ENCODE peak calls at places on chromosomes 6 and 20, in nine cellular contexts. K is naive thymus-derived CD4-positive, alpha-beta T cell; E is BJ; C is fibroblast of mammary gland; L is cardiac fibroblast; A is tibial artery; H is right cardiac atrium; J is CD8-positive, alpha-beta memory T cell; U is transverse colon. Y is an unnamed sample.
A peak's percentile ranks its signal among the peaks of the same experiment; 100 is the strongest.

GRCh38 chr6:100886078-100886477 is 4.9 kb upstream of the ASCC3 start:
- DNase-seq in C (no peak), H (no peak), E (no peak), K (no peak), L (peak; percentile 52), A (no peak), J (no peak), U (no peak), Y (peak; percentile 4)

GRCh38 chr6:131807644-131808459 is at the start of gene ENPP1:
- DNase-seq in H (peak; percentile 84), J (peak; percentile 23), C (peak; percentile 70), A (peak; percentile 87), U (peak; percentile 69), L (peak; percentile 69), K (peak; percentile 13), E (no peak), Y (peak; percentile 20)

GRCh38 chr6:14673201-14673600 is 555.6 kb downstream of the CD83 start:
- DNase-seq in L (peak; percentile 56), C (peak; percentile 63), U (no peak), K (no peak), H (no peak), J (no peak), E (no peak), A (no peak), Y (peak; percentile 72)

GRCh38 chr20:57438552-57438951 is 47.4 kb downstream of the RBM38 start:
- DNase-seq in J (no peak), E (no peak), H (no peak), K (no peak), A (peak; percentile 75), L (no peak), C (no peak), U (no peak), Y (no peak)

GRCh38 chr6:63306446-63306845 is 13.3 kb downstream of the LGSN start:
- DNase-seq in K (no peak), L (no peak), H (no peak), U (peak; percentile 29), E (no peak), J (no peak), C (no peak), A (no peak), Y (no peak)

GRCh38 chr20:57133926-57134650 is 132.4 kb downstream of the BMP7 start:
- DNase-seq in L (no peak), E (no peak), C (no peak), A (peak; percentile 12), K (no peak), H (no peak), U (no peak), J (no peak), Y (no peak)

GRCh38 chr20:25195962-25196700 is 619 bp downstream of the ENTPD6 start:
- DNase-seq in U (peak; percentile 87), H (peak; percentile 55), E (no peak), C (no peak), J (peak; percentile 30), K (peak; percentile 21), L (peak; percentile 17), A (no peak), Y (peak; percentile 49)

GRCh38 chr6:80520195-80520594 is 413.7 kb downstream of the BCKDHB start:
- DNase-seq in L (peak; percentile 81), K (no peak), A (no peak), U (no peak), E (peak; percentile 35), C (peak; percentile 73), H (no peak), J (no peak), Y (peak; percentile 47)

GRCh38 chr20:33811763-33812672 is 870 bp downstream of the CHMP4B start:
- DNase-seq in H (peak; percentile 66), A (peak; percentile 88), J (no peak), L (peak; percentile 95), U (peak; percentile 67), C (peak; percentile 88), K (peak; percentile 18), E (peak; percentile 36), Y (peak; percentile 92)

GRCh38 chr6:136611133-136611532 is 60.9 kb upstream of the MAP7 start:
- DNase-seq in H (no peak), A (no peak), U (no peak), J (no peak), E (no peak), L (no peak), K (no peak), C (no peak), Y (no peak)

GRCh38 chr20:63292292-63292701 is 689 bp upstream of the COL20A1 start:
- DNase-seq in L (no peak), U (no peak), C (no peak), E (no peak), A (no peak), K (no peak), J (no peak), H (no peak), Y (no peak)

GRCh38 chr20:44095831-44096230 is 91.2 kb downstream of the JPH2 start:
- DNase-seq in E (no peak), L (no peak), K (no peak), A (no peak), C (no peak), H (no peak), J (no peak), U (no peak), Y (no peak)

GRCh38 chr20:44102582-44102981 is 84.4 kb downstream of the JPH2 start:
- DNase-seq in J (no peak), E (no peak), K (no peak), L (no peak), A (no peak), H (no peak), C (no peak), U (no peak), Y (no peak)

GRCh38 chr20:44098657-44099056 is 88.3 kb downstream of the JPH2 start:
- DNase-seq in A (no peak), E (no peak), J (no peak), K (no peak), C (no peak), U (no peak), L (no peak), H (no peak), Y (no peak)

GRCh38 chr20:44097521-44098255 is 89.3 kb downstream of the JPH2 start:
- DNase-seq in K (no peak), H (no peak), E (no peak), U (no peak), C (no peak), J (no peak), L (peak; percentile 44), A (no peak), Y (peak; percentile 73)

DNA sequence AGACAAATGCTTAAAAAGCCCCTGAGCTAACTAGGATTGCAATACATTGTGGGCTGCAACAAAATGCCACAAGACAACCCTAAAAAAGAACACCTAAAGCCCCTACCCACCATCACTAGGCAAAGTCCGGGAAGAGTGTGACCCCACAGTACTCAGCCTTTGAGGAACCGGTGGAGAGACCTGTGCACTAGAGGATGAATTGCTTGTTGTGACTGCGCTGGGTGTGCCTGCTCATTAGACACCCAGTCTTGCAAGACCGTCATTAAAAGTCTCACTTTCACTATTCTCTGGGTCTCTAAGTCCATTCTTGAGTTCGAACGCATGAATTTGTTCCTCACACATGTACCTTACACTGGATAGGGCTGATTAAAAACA is 88.7 kb downstream of the JPH2 start:
- DNase-seq in H (no peak), C (no peak), A (no peak), U (no peak), E (no peak), K (no peak), L (no peak), J (no peak), Y (no peak)
- H3K4me3 ChIP-seq in H (no peak overlapping the region), C (no peak overlapping the region), A (no peak overlapping the region), U (no peak overlapping the region), E (no peak overlapping the region), K (no peak overlapping the region), L (no peak overlapping the region), J (no peak overlapping the region), Y (no peak overlapping the region)

DNA sequence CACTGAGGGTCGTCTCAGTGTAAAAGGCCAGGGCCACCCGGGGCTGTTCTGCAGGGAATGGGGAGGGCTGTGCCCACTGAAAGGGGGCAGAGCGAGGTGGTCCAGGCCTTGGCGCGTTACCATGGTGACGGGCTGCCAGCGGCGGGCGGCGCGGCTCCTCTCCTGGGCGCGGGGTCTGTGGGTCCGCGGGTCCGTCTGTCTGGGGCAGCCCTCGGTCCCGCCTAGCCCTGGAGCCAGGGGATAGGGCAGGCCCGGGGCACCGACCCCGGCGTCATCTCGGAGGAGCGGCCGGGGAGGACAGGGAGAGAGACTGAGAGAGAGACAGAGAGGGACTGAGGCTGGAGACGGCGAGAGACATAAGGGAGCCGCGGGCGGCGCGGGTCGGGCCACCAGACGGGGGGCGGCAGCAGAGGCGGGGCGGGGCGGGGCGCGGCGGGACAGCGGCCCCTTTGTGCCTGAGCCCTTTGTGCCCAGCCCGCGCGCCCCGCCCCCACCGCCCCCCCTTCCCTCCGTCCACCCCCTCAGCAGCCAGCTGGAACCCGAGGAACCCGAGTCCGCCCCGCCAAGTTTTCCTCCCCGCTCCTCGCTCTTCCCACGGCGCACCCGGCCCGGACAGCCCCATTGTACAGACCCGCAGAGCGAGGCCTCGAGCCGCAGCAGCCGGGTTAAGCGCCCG is at the start of gene KIAA1755:
- DNase-seq in E (no peak), A (peak; percentile 70), L (no peak), U (no peak), H (peak; percentile 76), K (no peak), J (no peak), C (no peak), Y (no peak)
- H3K4me3 ChIP-seq in E (peak within 1 kb of the TSS; percentile 56), A (peak within 1 kb of the TSS; percentile 65), L (peak within 1 kb of the TSS; percentile 35), U (peak within 1 kb of the TSS; percentile 42), H (peak within 1 kb of the TSS; percentile 54), K (no peak within 1 kb of the TSS), J (no peak within 1 kb of the TSS), C (peak within 1 kb of the TSS; percentile 31), Y (no peak within 1 kb of the TSS)

GRCh38 chr6:28980137-28980796 is 24.8 kb downstream of the ZNF311 start:
- DNase-seq in U (no peak), A (no peak), L (no peak), J (no peak), K (no peak), C (no peak), E (no peak), H (no peak), Y (no peak)
- H3K4me3 ChIP-seq in U (peak overlapping the region; percentile 81), A (peak overlapping the region; percentile 68), L (peak overlapping the region; percentile 59), J (peak overlapping the region; percentile 99), K (no peak overlapping the region), C (peak overlapping the region; percentile 84), E (peak overlapping the region; percentile 33), H (peak overlapping the region; percentile 84), Y (peak overlapping the region; percentile 74)

GRCh38 chr6:8969747-8970146 is 534.4 kb upstream of the SLC35B3 start:
- DNase-seq in A (no peak), K (no peak), J (no peak), H (no peak), L (no peak), U (no peak), C (no peak), E (no peak), Y (no peak)
- H3K4me3 ChIP-seq in A (no peak overlapping the region), K (no peak overlapping the region), J (no peak overlapping the region), H (no peak overlapping the region), L (no peak overlapping the region), U (no peak overlapping the region), C (no peak overlapping the region), E (no peak overlapping the region), Y (no peak overlapping the region)

Y was measured in bronchial epithelial cell.